ENCODE peak calls at places on chromosomes 5 and 9, in four cellular contexts. One of them, this sample, is unnamed.

GRCh38 chr9:79689576-79689975 is 117.8 kb downstream of the TLE4 start:
- DNase-seq in GM23338: no peak
- DNase-seq in hepatocyte: no peak
- DNase-seq in PC-3: no peak
- DNase-seq in this sample: no peak

GRCh38 chr5:141492168-141492885 is 3.4 kb downstream of the PCDHGC5 start:
- DNase-seq in GM23338: peak; percentile 70
- DNase-seq in hepatocyte: no peak
- DNase-seq in PC-3: no peak
- DNase-seq in this sample: no peak

GRCh38 chr9:110076894-110077725 is 130.8 kb downstream of the C9orf152 start:
- DNase-seq in GM23338: no peak
- DNase-seq in hepatocyte: no peak
- DNase-seq in PC-3: peak; percentile 55
- DNase-seq in this sample: no peak

GRCh38 chr5:43608406-43608805 is 5.4 kb downstream of the NNT start:
- DNase-seq in GM23338: no peak
- DNase-seq in hepatocyte: no peak
- DNase-seq in PC-3: no peak
- DNase-seq in this sample: no peak

GRCh38 chr9:2963307-2963706 is 119.4 kb upstream of the PUM3 start:
- DNase-seq in GM23338: no peak
- DNase-seq in hepatocyte: no peak
- DNase-seq in PC-3: no peak
- DNase-seq in this sample: no peak

GRCh38 chr5:59542841-59543825 is 350.4 kb downstream of the PDE4D start:
- DNase-seq in GM23338: no peak
- DNase-seq in hepatocyte: peak; percentile 26
- DNase-seq in PC-3: no peak
- DNase-seq in this sample: peak; percentile 2

GRCh38 chr9:70080481-70081119 is 37.0 kb downstream of the MAMDC2 start:
- DNase-seq in GM23338: peak; percentile 48
- DNase-seq in hepatocyte: no peak
- DNase-seq in PC-3: peak; percentile 57
- DNase-seq in this sample: no peak

GRCh38 chr5:179371681-179372675 is 26.7 kb upstream of the ADAMTS2 start:
- DNase-seq in GM23338: no peak
- DNase-seq in hepatocyte: no peak
- DNase-seq in PC-3: no peak
- DNase-seq in this sample: peak; percentile 64

GRCh38 chr5:170120576-170120975 is 14.9 kb downstream of the FOXI1 start:
- DNase-seq in GM23338: no peak
- DNase-seq in hepatocyte: no peak
- DNase-seq in PC-3: peak; percentile 41
- DNase-seq in this sample: no peak

GRCh38 chr9:35675732-35676392 is 2.1 kb downstream of the CA9 start:
- DNase-seq in GM23338: peak; percentile 96
- DNase-seq in hepatocyte: peak; percentile 82
- DNase-seq in PC-3: no peak
- DNase-seq in this sample: peak; percentile 96

GRCh38 chr5:71859515-71859914 is 140.4 kb downstream of the CARTPT start:
- DNase-seq in GM23338: no peak
- DNase-seq in hepatocyte: no peak
- DNase-seq in PC-3: no peak
- DNase-seq in this sample: no peak

GRCh38 chr5:80809451-80809850 is 150.7 kb upstream of the RASGRF2 start:
- DNase-seq in GM23338: no peak
- DNase-seq in hepatocyte: no peak
- DNase-seq in PC-3: no peak
- DNase-seq in this sample: no peak

GRCh38 chr5:142627371-142628217 is 58.3 kb downstream of the FGF1 start:
- DNase-seq in GM23338: no peak
- DNase-seq in hepatocyte: no peak
- DNase-seq in PC-3: no peak
- DNase-seq in this sample: no peak

GRCh38 chr5:43649256-43649655 is 46.3 kb downstream of the NNT start:
- DNase-seq in GM23338: no peak
- DNase-seq in hepatocyte: no peak
- DNase-seq in PC-3: no peak
- DNase-seq in this sample: no peak

GRCh38 chr5:35354751-35355150 is 124.5 kb upstream of the PRLR start:
- DNase-seq in GM23338: no peak
- DNase-seq in hepatocyte: peak; percentile 75
- DNase-seq in PC-3: peak; percentile 31
- DNase-seq in this sample: no peak

GRCh38 chr9:13354733-13355132 is 75.2 kb upstream of the MPDZ start:
- DNase-seq in GM23338: no peak
- DNase-seq in hepatocyte: no peak
- DNase-seq in PC-3: peak; percentile 66
- DNase-seq in this sample: no peak

GRCh38 chr5:143338658-143339366 is 64.7 kb downstream of the NR3C1 start:
- DNase-seq in GM23338: no peak
- DNase-seq in hepatocyte: no peak
- DNase-seq in PC-3: no peak
- DNase-seq in this sample: no peak

GRCh38 chr5:172694541-172694940 is 53.5 kb downstream of the NEURL1B start:
- DNase-seq in GM23338: no peak
- DNase-seq in hepatocyte: no peak
- DNase-seq in PC-3: no peak
- DNase-seq in this sample: no peak

GRCh38 chr5:172692981-172693380 is 51.9 kb downstream of the NEURL1B start:
- DNase-seq in GM23338: no peak
- DNase-seq in hepatocyte: no peak
- DNase-seq in PC-3: no peak
- DNase-seq in this sample: peak; percentile 58

GRCh38 chr5:172695431-172696054 is 54.5 kb downstream of the NEURL1B start:
- DNase-seq in GM23338: no peak
- DNase-seq in hepatocyte: no peak
- DNase-seq in PC-3: no peak
- DNase-seq in this sample: no peak

GRCh38 chr5:172692451-172692850 is 51.4 kb downstream of the NEURL1B start:
- DNase-seq in GM23338: no peak
- DNase-seq in hepatocyte: no peak
- DNase-seq in PC-3: no peak
- DNase-seq in this sample: no peak

GRCh38 chr5:172694061-172694460 is 53.0 kb downstream of the NEURL1B start:
- DNase-seq in GM23338: no peak
- DNase-seq in hepatocyte: no peak
- DNase-seq in PC-3: no peak
- DNase-seq in this sample: peak; percentile 3
- H3K79me2 ChIP-seq in GM23338: no peaks in the 10 kb centered on the region
- H3K79me2 ChIP-seq in hepatocyte: no peaks in the 10 kb centered on the region
- H3K79me2 ChIP-seq in PC-3: no peaks in the 10 kb centered on the region
- H3K79me2 ChIP-seq in this sample: no peaks in the 10 kb centered on the region

GRCh38 chr5:92403308-92403707 is 1020.2 kb upstream of the ARRDC3 start:
- DNase-seq in GM23338: no peak
- DNase-seq in hepatocyte: no peak
- DNase-seq in PC-3: no peak
- DNase-seq in this sample: no peak

GRCh38 chr5:92409131-92409530 is 1026.0 kb upstream of the ARRDC3 start:
- DNase-seq in GM23338: no peak
- DNase-seq in hepatocyte: no peak
- DNase-seq in PC-3: peak; percentile 4
- DNase-seq in this sample: no peak
- TF ChIP-seq EZH2phosphoT487 in GM23338: no peak
- TF ChIP-seq EZH2phosphoT487 in hepatocyte: no peak
- TF ChIP-seq EZH2phosphoT487 in PC-3: no peak
- TF ChIP-seq EZH2phosphoT487 in this sample: no peak

DNA sequence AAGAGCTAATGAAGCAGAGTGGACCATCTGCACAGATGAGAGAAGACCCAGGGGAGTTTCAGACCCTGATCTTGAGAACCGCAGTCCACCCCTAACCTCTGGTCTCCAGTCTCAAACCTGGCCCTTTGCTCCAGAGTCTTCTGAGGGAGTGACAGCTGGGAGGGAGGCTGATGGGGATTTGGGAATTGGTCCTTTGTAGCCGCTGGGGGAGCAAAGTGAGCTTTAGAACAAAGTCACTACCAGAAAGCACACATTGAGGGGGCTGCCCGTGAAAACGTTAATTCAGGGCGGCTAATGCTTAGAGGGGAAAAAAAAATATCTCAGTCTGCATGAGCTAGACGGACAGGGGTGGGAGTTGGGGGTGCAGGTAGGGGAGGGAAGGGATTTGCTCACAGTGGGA is 123.2 kb upstream of the RETREG1 start:
- DNase-seq in GM23338: no peak
- DNase-seq in hepatocyte: no peak
- DNase-seq in PC-3: no peak
- DNase-seq in this sample: no peak
- H3K79me2 ChIP-seq in GM23338: peaks cover 46% of the 10 kb centered on the region
- H3K79me2 ChIP-seq in hepatocyte: peaks cover 3% of the 10 kb centered on the region
- H3K79me2 ChIP-seq in PC-3: no peaks in the 10 kb centered on the region
- H3K79me2 ChIP-seq in this sample: peaks cover 77% of the 10 kb centered on the region

GRCh38 chr9:120735009-120735408 is 20.7 kb upstream of the MEGF9 start:
- DNase-seq in GM23338: no peak
- DNase-seq in hepatocyte: no peak
- DNase-seq in PC-3: no peak
- DNase-seq in this sample: no peak

GRCh38 chr9:120734607-120735006 is 20.3 kb upstream of the MEGF9 start:
- DNase-seq in GM23338: no peak
- DNase-seq in hepatocyte: no peak
- DNase-seq in PC-3: no peak
- DNase-seq in this sample: no peak

GRCh38 chr9:120740135-120740534 is 25.9 kb upstream of the MEGF9 start:
- DNase-seq in GM23338: no peak
- DNase-seq in hepatocyte: no peak
- DNase-seq in PC-3: no peak
- DNase-seq in this sample: no peak

GRCh38 chr9:120735415-120736126 is 21.3 kb upstream of the MEGF9 start:
- DNase-seq in GM23338: no peak
- DNase-seq in hepatocyte: peak; percentile 39
- DNase-seq in PC-3: no peak
- DNase-seq in this sample: no peak

GRCh38 chr9:120737411-120737810 is 23.1 kb upstream of the MEGF9 start:
- DNase-seq in GM23338: no peak
- DNase-seq in hepatocyte: no peak
- DNase-seq in PC-3: no peak
- DNase-seq in this sample: no peak
- TF ChIP-seq EZH2phosphoT487 in GM23338: no peak
- TF ChIP-seq EZH2phosphoT487 in hepatocyte: no peak
- TF ChIP-seq EZH2phosphoT487 in PC-3: no peak
- TF ChIP-seq EZH2phosphoT487 in this sample: no peak

GRCh38 chr5:140255460-140256157 is 47.3 kb downstream of the PFDN1 start:
- DNase-seq in GM23338: no peak
- DNase-seq in hepatocyte: no peak
- DNase-seq in PC-3: no peak
- DNase-seq in this sample: no peak

GRCh38 chr5:140251527-140251973 is 51.4 kb downstream of the PFDN1 start:
- DNase-seq in GM23338: no peak
- DNase-seq in hepatocyte: no peak
- DNase-seq in PC-3: peak; percentile 96
- DNase-seq in this sample: no peak

GRCh38 chr5:140252470-140253126 is 50.3 kb downstream of the PFDN1 start:
- DNase-seq in GM23338: no peak
- DNase-seq in hepatocyte: no peak
- DNase-seq in PC-3: no peak
- DNase-seq in this sample: no peak

GRCh38 chr5:140256726-140257125 is 46.2 kb downstream of the PFDN1 start:
- DNase-seq in GM23338: no peak
- DNase-seq in hepatocyte: no peak
- DNase-seq in PC-3: no peak
- DNase-seq in this sample: no peak

DNA sequence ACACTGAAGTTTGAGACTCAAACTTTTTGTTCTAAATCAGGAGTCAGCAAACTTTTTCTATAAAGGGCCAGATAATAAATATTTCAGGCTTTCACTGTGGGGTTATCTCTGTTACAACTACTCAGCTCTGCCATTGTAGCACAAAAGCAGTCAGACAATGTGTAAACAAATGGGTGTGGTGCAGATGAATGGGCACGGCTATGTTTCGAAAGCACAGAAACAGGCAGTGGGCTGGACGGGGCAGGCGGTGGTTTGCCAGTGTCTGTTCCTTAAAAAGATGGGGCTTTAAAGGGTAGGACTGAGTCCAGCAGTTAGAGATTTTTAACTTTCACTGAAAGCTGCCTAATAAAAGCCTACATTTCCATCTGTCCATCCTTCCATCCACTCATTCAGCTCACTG is 48.9 kb downstream of the PFDN1 start:
- DNase-seq in GM23338: no peak
- DNase-seq in hepatocyte: no peak
- DNase-seq in PC-3: peak; percentile 73
- DNase-seq in this sample: no peak
- H3K79me2 ChIP-seq in GM23338: peaks cover 54% of the 10 kb centered on the region
- H3K79me2 ChIP-seq in hepatocyte: peaks cover 71% of the 10 kb centered on the region
- H3K79me2 ChIP-seq in PC-3: peaks cover 71% of the 10 kb centered on the region
- H3K79me2 ChIP-seq in this sample: peaks cover 74% of the 10 kb centered on the region